ENCODE peak calls at places on chromosomes 5 and 9, in seven cellular contexts. M is CD8-positive, alpha-beta memory T cell; U is spleen; G is Caco-2; H is K562; K is C1 segment of cervical spinal cord; Y is vagina. Q is an unnamed sample.

GRCh38 chr5:81554647-81555046 is 160.7 kb upstream of the ACOT12 start:
- DNase-seq in M (no peak), U (no peak), G (no peak), H (no peak), K (no peak), Y (no peak), Q (no peak)

GRCh38 chr9:78405461-78405860 is 108.5 kb downstream of the PSAT1 start:
- DNase-seq in M (no peak), U (no peak), G (no peak), H (no peak), K (no peak), Y (no peak), Q (no peak)

GRCh38 chr5:143174714-143175398 is 228.6 kb downstream of the NR3C1 start:
- DNase-seq in M (no peak), U (no peak), G (no peak), H (no peak), K (no peak), Y (no peak), Q (no peak)

GRCh38 chr5:116032094-116032517 is at the start of gene ARL14EPL:
- DNase-seq in M (peak; percentile 13), U (no peak), G (peak; percentile 24), H (peak; percentile 67), K (no peak), Y (no peak), Q (no peak)

GRCh38 chr5:79108792-79109191 is 2.8 kb upstream of the BHMT start:
- DNase-seq in M (no peak), U (no peak), G (no peak), H (no peak), K (no peak), Y (no peak), Q (no peak)

GRCh38 chr9:8738953-8739352 is 939.4 kb upstream of the DMAC1 start:
- DNase-seq in M (no peak), U (no peak), G (no peak), H (no peak), K (no peak), Y (no peak), Q (no peak)

GRCh38 chr5:107669543-107670027 is 1.2 kb downstream of the EFNA5 start:
- DNase-seq in M (no peak), U (peak; percentile 65), G (peak; percentile 8), H (no peak), K (peak; percentile 7), Y (no peak), Q (peak; percentile 80)

GRCh38 chr9:95316794-95317118 is 753 bp downstream of the FANCC start:
- DNase-seq in M (no peak), U (peak; percentile 88), G (peak; percentile 92), H (peak; percentile 92), K (no peak), Y (no peak), Q (peak; percentile 87)

GRCh38 chr9:98248737-98249474 is 6.5 kb downstream of the TBC1D2 start:
- DNase-seq in M (no peak), U (peak; percentile 91), G (no peak), H (peak; percentile 87), K (no peak), Y (no peak), Q (peak; percentile 91)

GRCh38 chr9:97525451-97525850 is 24.0 kb downstream of the TMOD1 start:
- DNase-seq in M (no peak), U (no peak), G (peak; percentile 24), H (no peak), K (no peak), Y (no peak), Q (no peak)

GRCh38 chr5:171337207-171337562 is 28.1 kb downstream of the TLX3 start:
- DNase-seq in M (no peak), U (no peak), G (no peak), H (no peak), K (peak; percentile 71), Y (no peak), Q (no peak)

GRCh38 chr5:155276231-155276630 is 262.7 kb downstream of the KIF4B start:
- DNase-seq in M (no peak), U (no peak), G (no peak), H (no peak), K (no peak), Y (no peak), Q (no peak)

GRCh38 chr9:130073373-130073772 is 19.7 kb downstream of the GPR107 start:
- DNase-seq in M (no peak), U (no peak), G (peak; percentile 31), H (no peak), K (no peak), Y (no peak), Q (no peak)

GRCh38 chr5:81233080-81233634 is at the start of gene CKMT2:
- DNase-seq in M (no peak), U (peak; percentile 83), G (no peak), H (peak; percentile 10), K (peak; percentile 71), Y (no peak), Q (peak; percentile 87)

GRCh38 chr9:69036319-69036718 is 767 bp downstream of the FXN start:
- DNase-seq in M (peak; percentile 20), U (no peak), G (no peak), H (peak; percentile 45), K (peak; percentile 58), Y (no peak), Q (no peak)

GRCh38 chr5:120901199-120901598 is 437.1 kb downstream of the PRR16 start:
- DNase-seq in M (no peak), U (no peak), G (no peak), H (no peak), K (no peak), Y (no peak), Q (no peak)

GRCh38 chr9:109297899-109298298 is 23.0 kb downstream of the EPB41L4B start:
- DNase-seq in M (no peak), U (no peak), G (no peak), H (no peak), K (no peak), Y (no peak), Q (no peak)

GRCh38 chr5:42306287-42306686 is 117.0 kb upstream of the GHR start:
- DNase-seq in M (no peak), U (no peak), G (no peak), H (no peak), K (no peak), Y (no peak), Q (no peak)

GRCh38 chr9:22170162-22170932 is 161.2 kb upstream of the CDKN2B start:
- DNase-seq in M (no peak), U (no peak), G (no peak), H (no peak), K (no peak), Y (no peak), Q (no peak)

GRCh38 chr9:87267251-87267679 is 230.4 kb upstream of the DAPK1 start:
- DNase-seq in M (no peak), U (no peak), G (no peak), H (no peak), K (no peak), Y (no peak), Q (no peak)

GRCh38 chr9:12790883-12791282 is 16.1 kb downstream of the LURAP1L start:
- DNase-seq in M (no peak), U (no peak), G (no peak), H (no peak), K (peak; percentile 49), Y (no peak), Q (no peak)

GRCh38 chr9:4243113-4243512 is 56.8 kb downstream of the GLIS3 start:
- DNase-seq in M (no peak), U (no peak), G (no peak), H (no peak), K (no peak), Y (no peak), Q (no peak)

GRCh38 chr9:128785427-128785826 is 1.6 kb upstream of the TBC1D13 start:
- DNase-seq in M (no peak), U (no peak), G (no peak), H (no peak), K (no peak), Y (no peak), Q (no peak)

GRCh38 chr5:170184007-170184687 is 48.6 kb upstream of the C5orf58 start:
- DNase-seq in M (no peak), U (peak; percentile 83), G (peak; percentile 81), H (peak; percentile 74), K (no peak), Y (no peak), Q (no peak)

GRCh38 chr5:31664566-31664965 is 25.6 kb downstream of the PDZD2 start:
- DNase-seq in M (no peak), U (no peak), G (peak; percentile 50), H (peak; percentile 73), K (no peak), Y (no peak), Q (no peak)

GRCh38 chr5:157563373-157564148 is 12.0 kb downstream of the ADAM19 start:
- DNase-seq in M (no peak), U (no peak), G (no peak), H (no peak), K (peak; percentile 87), Y (no peak), Q (no peak)

GRCh38 chr5:33369470-33370134 is 71.2 kb upstream of the TARS1 start:
- DNase-seq in M (no peak), U (no peak), G (no peak), H (no peak), K (no peak), Y (no peak), Q (no peak)

GRCh38 chr5:37838152-37838932 is 1.5 kb downstream of the GDNF start:
- DNase-seq in M (no peak), U (no peak), G (no peak), H (no peak), K (peak; percentile 59), Y (no peak), Q (no peak)

GRCh38 chr5:152246401-152246800 is 158.7 kb downstream of the NMUR2 start:
- DNase-seq in M (no peak), U (no peak), G (peak; percentile 67), H (peak; percentile 12), K (no peak), Y (no peak), Q (no peak)

GRCh38 chr9:108551030-108551964 is 304.5 kb downstream of the ACTL7B start:
- DNase-seq in M (no peak), U (no peak), G (no peak), H (no peak), K (no peak), Y (no peak), Q (peak; percentile 78)

GRCh38 chr9:14179449-14179848 is 134.5 kb downstream of the NFIB start:
- DNase-seq in M (no peak), U (no peak), G (no peak), H (no peak), K (no peak), Y (no peak), Q (no peak)

GRCh38 chr9:137649553-137649952 is 30.7 kb downstream of the EHMT1 start:
- DNase-seq in M (no peak), U (peak; percentile 71), G (no peak), H (no peak), K (no peak), Y (no peak), Q (no peak)

GRCh38 chr5:57494104-57495098 is 11.8 kb upstream of the ACTBL2 start:
- DNase-seq in M (no peak), U (no peak), G (peak; percentile 42), H (peak; percentile 75), K (no peak), Y (no peak), Q (peak; percentile 73)

GRCh38 chr5:62448528-62448927 is 36.0 kb downstream of the IPO11 start:
- DNase-seq in M (no peak), U (no peak), G (no peak), H (no peak), K (no peak), Y (no peak), Q (no peak)

GRCh38 chr5:150156033-150156381 is 362 bp upstream of the PDGFRB start:
- DNase-seq in M (no peak), U (no peak), G (no peak), H (no peak), K (no peak), Y (no peak), Q (no peak)